ENCODE peak calls at places on chromosomes 7 and 10, in six cellular contexts. X, T, R, U, K and B are unnamed samples. For H3K36me3 and H3K4me1, the result is how much of the 10 kb centered on the place peaks cover.

GRCh38 chr7:148434181-148434769 is 156.3 kb upstream of the C7orf33 start:
- DNase-seq in R (no peak), X (no peak), K (no peak), U (no peak), T (no peak), B (no peak)

GRCh38 chr7:36128448-36129047 is 24.5 kb upstream of the EEPD1 start:
- DNase-seq in X (peak), R (peak), U (no peak), K (peak), T (peak), B (no peak)

GRCh38 chr7:95545007-95545615 is 51.2 kb downstream of the PDK4 start:
- DNase-seq in K (no peak), U (no peak), T (peak), X (peak), R (peak), B (no peak)

GRCh38 chr7:83410989-83411591 is 237.8 kb downstream of the SEMA3E start:
- DNase-seq in X (peak), K (no peak), U (no peak), T (peak), R (peak), B (no peak)

GRCh38 chr7:117132385-117133120 is 179.3 kb downstream of the ST7 start:
- DNase-seq in U (no peak), X (peak), K (no peak), T (peak), R (no peak), B (no peak)

GRCh38 chr7:142654398-142654797 is 94.9 kb upstream of the PRSS1 start:
- DNase-seq in T (no peak), U (no peak), X (peak), R (no peak), K (no peak), B (no peak)

GRCh38 chr7:42227931-42228591 is 8.9 kb downstream of the GLI3 start:
- DNase-seq in T (no peak), R (peak), X (no peak), K (no peak), U (peak), B (no peak)

GRCh38 chr7:77867208-77867915 is 68.8 kb downstream of the PHTF2 start:
- DNase-seq in T (no peak), U (no peak), X (peak), K (no peak), R (peak), B (no peak)

GRCh38 chr10:110200518-110200917 is 6.9 kb upstream of the MXI1 start:
- DNase-seq in U (no peak), X (no peak), K (no peak), T (no peak), R (no peak), B (no peak)

GRCh38 chr7:115056019-115056418 is 134.1 kb downstream of the MDFIC start:
- DNase-seq in X (no peak), U (no peak), R (no peak), K (no peak), T (no peak), B (no peak)

GRCh38 chr7:67738-68395 is 124.5 kb upstream of the FAM20C start:
- DNase-seq in K (peak), R (no peak), T (no peak), U (peak), X (peak), B (no peak)

GRCh38 chr7:110010379-110010778 is 1080.5 kb upstream of the LRRN3 start:
- DNase-seq in R (peak), K (no peak), T (no peak), X (no peak), U (no peak), B (no peak)

GRCh38 chr7:87218941-87219544 is 489 bp downstream of the TMEM243 start:
- DNase-seq in X (peak), K (peak), U (peak), T (no peak), R (peak), B (no peak)

GRCh38 chr10:24884793-24885192 is 67.6 kb downstream of the PRTFDC1 start:
- DNase-seq in R (no peak), T (no peak), K (no peak), X (no peak), U (no peak), B (no peak)

GRCh38 chr10:101099901-101100300 is 31.2 kb upstream of the TLX1 start:
- DNase-seq in K (no peak), U (no peak), R (no peak), X (no peak), T (no peak), B (no peak)

GRCh38 chr10:97612386-97612785 is 20.9 kb downstream of the MORN4 start:
- DNase-seq in R (peak), K (no peak), U (no peak), X (peak), T (no peak), B (peak)

GRCh38 chr7:2522780-2523433 is 3.3 kb downstream of the LFNG start:
- DNase-seq in U (no peak), T (no peak), R (peak), X (peak), K (no peak), B (no peak)

GRCh38 chr7:152354061-152354460 is 81.7 kb downstream of the KMT2C start:
- DNase-seq in R (no peak), X (no peak), U (no peak), K (no peak), T (no peak), B (no peak)

GRCh38 chr7:80623465-80624252 is 14.8 kb upstream of the CD36 start:
- DNase-seq in X (no peak), U (no peak), T (no peak), K (no peak), R (no peak), B (no peak)

GRCh38 chr7:30348083-30348560 is 63.7 kb downstream of the ZNRF2 start:
- DNase-seq in R (peak), X (peak), U (no peak), K (no peak), T (peak), B (no peak)

GRCh38 chr10:86172296-86172695 is 194.3 kb downstream of the GRID1 start:
- DNase-seq in K (no peak), T (no peak), R (no peak), U (no peak), X (no peak), B (no peak)

GRCh38 chr10:114486938-114487814 is 82.9 kb upstream of the AFAP1L2 start:
- DNase-seq in U (no peak), T (no peak), K (no peak), X (peak), R (no peak), B (no peak)

GRCh38 chr7:61111-61510 is 131.3 kb upstream of the FAM20C start:
- DNase-seq in X (no peak), U (peak), R (no peak), T (no peak), K (peak), B (no peak)

GRCh38 chr7:209846-210245 is 17.5 kb downstream of the FAM20C start:
- DNase-seq in T (no peak), K (no peak), R (no peak), X (no peak), U (no peak), B (no peak)

GRCh38 chr10:485776-486572 is 203.5 kb downstream of the DIP2C start:
- DNase-seq in X (no peak), U (peak), R (no peak), K (no peak), T (no peak), B (no peak)

GRCh38 chr10:101879456-101880189 is 36.0 kb upstream of the KCNIP2 start:
- DNase-seq in X (peak), T (no peak), K (no peak), R (no peak), U (no peak), B (no peak)

GRCh38 chr10:89535185-89536012 is at the start of gene SLC16A12:
- DNase-seq in X (no peak), U (peak), R (peak), K (peak), T (no peak), B (no peak)

GRCh38 chr7:152313879-152314604 is 121.8 kb downstream of the KMT2C start:
- DNase-seq in T (peak), U (no peak), K (no peak), R (peak), X (peak), B (no peak)

GRCh38 chr10:115129752-115130151 is 36.6 kb downstream of the ATRNL1 start:
- DNase-seq in T (peak), X (peak), R (peak), U (no peak), K (no peak), B (no peak)

DNA sequence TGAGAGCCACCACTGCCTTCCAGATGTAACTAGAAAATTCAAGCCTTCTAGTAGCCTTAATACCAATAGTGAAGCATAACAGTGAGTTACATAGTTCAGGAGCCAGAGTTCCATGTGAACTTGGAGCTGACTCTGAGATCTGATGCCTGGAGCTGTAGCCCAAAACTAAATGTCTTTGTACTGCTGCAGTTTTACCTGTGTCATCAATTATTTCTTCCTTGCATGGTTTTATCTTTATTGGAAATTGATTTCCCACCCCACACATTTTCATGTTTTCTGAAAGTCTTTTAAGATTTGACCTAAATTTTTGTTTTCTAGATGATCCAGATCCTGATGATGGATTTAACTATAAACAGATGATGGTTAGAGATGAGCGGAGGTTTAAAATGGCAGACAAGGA is 17.0 kb downstream of the OPN1SW start:
- DNase-seq in T (no peak), U (no peak), X (no peak), K (no peak), R (no peak), B (no peak)
- H3K36me3 ChIP-seq in T (under half), U (half or more), X (half or more), K (half or more), R (under half), B (under half)

GRCh38 chr7:39952791-39953190 is 2.7 kb downstream of the CDK13 start:
- DNase-seq in R (no peak), X (peak), K (no peak), U (no peak), T (no peak), B (no peak)
- H3K4me3 ChIP-seq in R (peak), X (peak), K (peak), U (peak), T (peak), B (no peak)

GRCh38 chr7:45306752-45307305 is 149.2 kb downstream of the RAMP3 start:
- DNase-seq in X (no peak), T (no peak), U (no peak), K (no peak), R (no peak), B (no peak)

GRCh38 chr7:45311597-45311996 is 154.0 kb downstream of the RAMP3 start:
- DNase-seq in X (no peak), R (no peak), T (no peak), U (no peak), K (no peak), B (no peak)
- H3K4me1 ChIP-seq in X (under half), R (under half), T (under half), U (under half), K (under half), B (under half)

DNA sequence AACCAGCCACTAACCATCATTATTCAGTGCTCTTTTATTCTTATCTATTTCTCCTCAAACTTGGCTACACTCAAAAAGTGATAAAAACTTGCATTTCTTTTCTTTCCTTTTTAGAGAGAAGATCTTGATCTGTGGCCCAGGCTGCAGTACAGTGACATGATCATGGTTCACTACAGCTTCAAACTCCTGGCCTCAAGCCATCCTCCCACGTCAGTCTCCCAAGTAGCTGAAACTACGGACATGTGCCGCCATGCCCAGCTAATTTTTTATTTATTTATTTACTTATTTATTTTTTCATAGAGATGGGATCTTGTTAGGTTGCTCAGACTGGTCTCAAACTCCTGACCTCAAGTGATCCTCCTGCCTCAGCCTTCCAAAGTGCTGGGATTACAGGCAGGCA is 24.6 kb upstream of the TMEM248 start:
- DNase-seq in K (no peak), X (no peak), U (no peak), T (no peak), R (no peak), B (no peak)
- H3K36me3 ChIP-seq in K (under half), X (under half), U (under half), T (under half), R (under half), B (under half)